ENCODE peak calls at places on chromosome 12, in ten cellular contexts. H is epithelial cell of proximal tubule, G is cardiac muscle cell, Z is kidney, I is astrocyte of the cerebellum, T is bronchial epithelial cell, Q is fibroblast of mammary gland, M is fibroblast of pulmonary artery, X is fibroblast of the aortic adventitia, P is cardiac fibroblast. N is an unnamed sample.

GRCh38 chr12:104134882-104135281 is 3.1 kb downstream of the NFYB start:
- DNase-seq in H (no peak), P (no peak), I (no peak), T (no peak), Z (no peak), Q (no peak), X (no peak), M (no peak), G (no peak), N (no peak)

GRCh38 chr12:96177013-96177412 is 17.2 kb upstream of the ELK3 start:
- DNase-seq in Z (no peak), G (peak; percentile 36), T (peak; percentile 99), M (peak; percentile 63), X (peak; percentile 86), H (no peak), P (peak; percentile 41), I (no peak), Q (peak; percentile 96), N (no peak)

GRCh38 chr12:13169255-13169654 is 27.3 kb upstream of the EMP1 start:
- DNase-seq in G (no peak), M (no peak), X (no peak), Z (no peak), Q (no peak), P (no peak), H (no peak), I (no peak), T (no peak), N (no peak)

GRCh38 chr12:111211910-111212757 is 156.8 kb downstream of the PHETA1 start:
- DNase-seq in P (no peak), T (no peak), Q (no peak), Z (no peak), H (no peak), X (no peak), I (no peak), G (no peak), M (no peak), N (peak; percentile 16)

GRCh38 chr12:107679346-107679745 is 6.3 kb upstream of the PWP1 start:
- DNase-seq in T (no peak), Z (no peak), P (no peak), X (no peak), G (no peak), I (no peak), Q (no peak), H (no peak), M (no peak), N (no peak)

GRCh38 chr12:5568325-5568981 is 136.5 kb downstream of the NTF3 start:
- DNase-seq in G (no peak), T (peak; percentile 74), M (no peak), I (no peak), H (no peak), Q (no peak), Z (no peak), P (no peak), X (no peak), N (no peak)

GRCh38 chr12:115377781-115378180 is 693.8 kb upstream of the TBX3 start:
- DNase-seq in Q (no peak), X (no peak), P (no peak), M (no peak), T (no peak), I (no peak), G (no peak), H (no peak), Z (no peak), N (no peak)

GRCh38 chr12:29402437-29402836 is 21.5 kb upstream of the ERGIC2 start:
- DNase-seq in P (no peak), I (no peak), G (no peak), M (no peak), H (no peak), T (no peak), Z (no peak), X (no peak), Q (no peak), N (no peak)

GRCh38 chr12:80622271-80622670 is 85.2 kb upstream of the MYF6 start:
- DNase-seq in Z (no peak), X (peak; percentile 8), H (no peak), G (no peak), I (no peak), M (peak; percentile 18), T (no peak), P (no peak), Q (peak; percentile 50), N (no peak)

GRCh38 chr12:111393700-111394275 is 11.9 kb upstream of the SH2B3 start:
- DNase-seq in Q (no peak), H (no peak), T (no peak), I (no peak), X (no peak), P (no peak), M (no peak), Z (no peak), G (no peak), N (no peak)

GRCh38 chr12:121009744-121010143 is 6.5 kb downstream of the C12orf43 start:
- DNase-seq in M (peak; percentile 50), X (peak; percentile 54), Z (no peak), H (peak; percentile 20), I (peak; percentile 13), T (peak; percentile 60), G (peak; percentile 52), P (peak; percentile 50), Q (peak; percentile 46), N (peak; percentile 45)

GRCh38 chr12:49762468-49762847 is 21.1 kb downstream of the TMBIM6 start:
- DNase-seq in T (no peak), M (no peak), I (no peak), G (no peak), Q (no peak), H (no peak), Z (no peak), P (no peak), X (no peak), N (peak; percentile 80)

GRCh38 chr12:96136129-96136528 is 58.0 kb upstream of the ELK3 start:
- DNase-seq in M (peak; percentile 69), Z (no peak), G (peak; percentile 88), Q (peak; percentile 70), P (peak; percentile 72), I (peak; percentile 88), T (no peak), X (peak; percentile 78), H (no peak), N (no peak)

GRCh38 chr12:53727310-53728041 is at the start of gene CALCOCO1:
- DNase-seq in T (peak; percentile 96), G (peak; percentile 99), Z (peak; percentile 99), M (peak; percentile 98), I (peak; percentile 93), H (peak; percentile 69), P (peak; percentile 98), X (peak; percentile 97), Q (peak; percentile 97), N (peak; percentile 98)
- H3K4me3 ChIP-seq in T (peak within 1 kb of the TSS; percentile 77), G (peak within 1 kb of the TSS; percentile 85), Z (peak within 1 kb of the TSS; percentile 98), M (peak within 1 kb of the TSS; percentile 63), I (peak within 1 kb of the TSS; percentile 92), H (peak within 1 kb of the TSS; percentile 90), P (peak within 1 kb of the TSS; percentile 79), X (peak within 1 kb of the TSS; percentile 97), Q (peak within 1 kb of the TSS; percentile 97), N (peak within 1 kb of the TSS; percentile 66)

GRCh38 chr12:59234391-59234790 is 314.1 kb upstream of the LRIG3 start:
- DNase-seq in H (no peak), Q (no peak), G (no peak), Z (no peak), X (no peak), P (no peak), M (no peak), T (no peak), I (no peak), N (no peak)

GRCh38 chr12:59230334-59230733 is 310.0 kb upstream of the LRIG3 start:
- DNase-seq in I (no peak), G (no peak), H (no peak), Z (no peak), P (no peak), X (no peak), T (no peak), M (no peak), Q (no peak), N (no peak)
- H3K4me3 ChIP-seq in I (no peak overlapping the region), G (no peak overlapping the region), H (no peak overlapping the region), Z (no peak overlapping the region), P (no peak overlapping the region), X (no peak overlapping the region), T (no peak overlapping the region), M (no peak overlapping the region), Q (no peak overlapping the region), N (no peak overlapping the region)

GRCh38 chr12:56632701-56633464 is 2.8 kb upstream of the BAZ2A start:
- DNase-seq in P (peak; percentile 15), T (no peak), Z (no peak), G (peak; percentile 12), M (no peak), Q (peak; percentile 28), X (no peak), H (no peak), I (no peak), N (no peak)

GRCh38 chr12:56630180-56630632 is at the start of gene BAZ2A:
- DNase-seq in M (peak; percentile 79), P (peak; percentile 83), G (peak; percentile 86), Q (peak; percentile 67), T (peak; percentile 58), Z (peak; percentile 96), H (no peak), I (peak; percentile 53), X (peak; percentile 68), N (peak; percentile 72)

GRCh38 chr12:56633465-56634241 is 3.5 kb upstream of the BAZ2A start:
- DNase-seq in I (no peak), T (peak; percentile 8), M (no peak), P (no peak), H (no peak), G (no peak), Q (no peak), X (no peak), Z (no peak), N (no peak)

GRCh38 chr12:56634242-56634836 is 4.2 kb upstream of the BAZ2A start:
- DNase-seq in Z (peak; percentile 89), G (no peak), X (no peak), H (no peak), M (no peak), T (peak; percentile 72), I (no peak), P (peak; percentile 16), Q (no peak), N (no peak)

GRCh38 chr12:56631790-56632700 is 1.9 kb upstream of the BAZ2A start:
- DNase-seq in P (peak; percentile 61), Q (peak; percentile 37), I (no peak), X (peak; percentile 25), T (peak; percentile 57), M (peak; percentile 43), Z (peak; percentile 91), G (peak; percentile 47), H (no peak), N (no peak)
- H3K4me3 ChIP-seq in P (peak overlapping the region; percentile 30), Q (peak overlapping the region; percentile 1), I (peak overlapping the region; percentile 11), X (peak overlapping the region; percentile 92), T (no peak overlapping the region), M (peak overlapping the region; percentile 82), Z (peak overlapping the region; percentile 53), G (peak overlapping the region; percentile 6), H (peak overlapping the region; percentile 97), N (no peak overlapping the region)

DNA sequence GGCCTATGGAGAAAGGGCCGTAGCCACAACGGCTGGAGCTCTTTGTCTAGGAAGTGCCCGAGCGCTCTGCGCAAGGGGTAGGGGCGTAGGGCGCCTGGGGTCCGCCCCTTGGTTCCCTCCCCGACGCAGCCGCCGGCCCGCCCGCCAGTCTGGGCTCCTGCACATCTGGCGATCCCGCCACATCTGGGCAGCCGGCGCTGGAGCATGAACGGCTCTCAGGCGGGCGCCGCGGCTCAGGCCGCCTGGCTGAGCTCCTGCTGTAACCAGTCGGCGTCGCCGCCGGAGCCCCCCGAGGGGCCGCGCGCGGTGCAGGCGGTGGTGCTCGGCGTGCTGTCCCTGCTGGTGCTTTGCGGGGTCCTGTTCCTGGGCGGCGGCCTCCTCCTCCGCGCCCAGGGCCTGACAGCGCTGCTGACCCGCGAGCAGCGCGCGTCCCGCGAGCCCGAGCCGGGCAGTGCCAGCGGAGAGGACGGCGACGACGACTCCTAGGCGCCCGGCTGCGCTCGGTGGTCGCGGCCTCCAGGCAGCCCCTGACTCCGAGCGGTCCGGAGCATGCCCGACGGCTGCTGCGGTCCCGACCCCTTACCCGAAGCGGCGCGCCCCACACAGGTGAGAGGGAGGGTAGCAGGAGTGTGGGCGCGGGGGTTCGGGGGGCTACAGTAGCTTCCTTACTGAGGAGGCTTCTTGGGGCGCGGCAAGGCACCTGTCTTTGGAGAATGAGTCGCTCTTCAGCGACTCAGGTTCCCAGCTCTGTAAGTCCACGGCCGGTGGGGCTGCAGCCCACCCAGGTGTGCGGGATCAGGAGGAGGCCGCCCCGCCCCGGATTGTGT is at the start of gene SMIM41:
- DNase-seq in P (no peak), Q (no peak), H (no peak), Z (peak; percentile 70), M (no peak), G (no peak), X (no peak), I (no peak), T (no peak), N (no peak)
- H3K4me3 ChIP-seq in P (no peak within 1 kb of the TSS), Q (no peak within 1 kb of the TSS), H (no peak within 1 kb of the TSS), Z (no peak within 1 kb of the TSS), M (no peak within 1 kb of the TSS), G (no peak within 1 kb of the TSS), X (no peak within 1 kb of the TSS), I (no peak within 1 kb of the TSS), T (no peak within 1 kb of the TSS), N (no peak within 1 kb of the TSS)